ENCODE peak calls at places on chromosomes 1 and 21, in seven cellular contexts. H, G, W, P, T, J and N are unnamed samples.

GRCh38 chr1:41371630-41372599 is 10.7 kb downstream of the FOXO6 start:
- DNase-seq in W (peak; percentile 71), T (no peak), P (peak; percentile 86), J (peak; percentile 100), G (peak; percentile 23), H (no peak), N (peak; percentile 86)

GRCh38 chr1:38680801-38681510 is 178.6 kb downstream of the RRAGC start:
- DNase-seq in W (no peak), G (peak; percentile 3), P (no peak), J (no peak), H (no peak), T (no peak), N (no peak)

GRCh38 chr1:7471836-7472235 is 299.3 kb upstream of the VAMP3 start:
- DNase-seq in H (no peak), T (no peak), W (no peak), J (no peak), P (peak; percentile 75), G (peak; percentile 95), N (peak; percentile 93)

GRCh38 chr1:233256191-233256590 is 39.3 kb downstream of the PCNX2 start:
- DNase-seq in W (no peak), H (no peak), P (no peak), G (peak; percentile 12), T (no peak), J (no peak), N (no peak)

GRCh38 chr1:55402117-55402516 is 187.0 kb upstream of the USP24 start:
- DNase-seq in H (no peak), P (no peak), J (no peak), T (no peak), W (no peak), G (peak; percentile 91), N (peak; percentile 86)

GRCh38 chr1:186212574-186213224 is 162.4 kb downstream of the TPR start:
- DNase-seq in H (no peak), J (peak; percentile 75), P (peak; percentile 54), G (peak; percentile 92), T (no peak), W (no peak), N (peak; percentile 66)

GRCh38 chr1:48916121-48917069 is 139.7 kb upstream of the BEND5 start:
- DNase-seq in P (peak; percentile 45), G (peak; percentile 47), T (no peak), H (no peak), J (peak; percentile 30), W (no peak), N (no peak)

GRCh38 chr21:35428927-35429326 is 379.8 kb upstream of the RUNX1 start:
- DNase-seq in W (no peak), T (no peak), G (peak; percentile 14), J (no peak), H (no peak), P (no peak), N (no peak)

GRCh38 chr1:117686907-117687306 is 81.1 kb downstream of the TENT5C start:
- DNase-seq in P (no peak), G (peak; percentile 92), T (no peak), J (no peak), H (no peak), W (peak; percentile 62), N (no peak)

GRCh38 chr1:11316701-11317100 is 43.7 kb downstream of the UBIAD1 start:
- DNase-seq in J (no peak), W (no peak), P (no peak), T (no peak), G (no peak), H (no peak), N (peak; percentile 93)

GRCh38 chr1:10424034-10424433 is 6.2 kb upstream of the CENPS start:
- DNase-seq in W (peak; percentile 73), G (peak; percentile 64), T (no peak), J (no peak), H (no peak), P (no peak), N (peak; percentile 81)

GRCh38 chr1:2208309-2209239 is 14.0 kb upstream of the FAAP20 start:
- DNase-seq in P (no peak), W (peak; percentile 50), H (no peak), J (no peak), G (peak; percentile 98), T (no peak), N (peak; percentile 99)

GRCh38 chr1:204089044-204089751 is 16.3 kb downstream of the SOX13 start:
- DNase-seq in T (no peak), J (no peak), H (no peak), G (peak; percentile 87), P (no peak), W (peak; percentile 76), N (peak; percentile 86)

GRCh38 chr1:57321776-57322175 is 102.1 kb downstream of the DAB1 start:
- DNase-seq in G (no peak), T (no peak), W (no peak), J (no peak), P (no peak), H (no peak), N (no peak)

GRCh38 chr1:101618900-101619299 is 377.8 kb downstream of the OLFM3 start:
- DNase-seq in W (no peak), T (no peak), H (no peak), P (no peak), J (no peak), G (no peak), N (no peak)

GRCh38 chr1:32470991-32471694 is 6.3 kb downstream of the ZBTB8B start:
- DNase-seq in W (no peak), G (no peak), P (no peak), H (no peak), J (no peak), T (peak; percentile 13), N (no peak)

GRCh38 chr1:165444897-165445370 is at the start of gene RXRG:
- DNase-seq in J (peak; percentile 81), G (peak; percentile 0), W (peak; percentile 33), P (peak; percentile 65), T (no peak), H (no peak), N (peak; percentile 9)

GRCh38 chr1:174572771-174573170 is 125.0 kb downstream of the GPR52 start:
- DNase-seq in W (no peak), H (no peak), G (no peak), T (no peak), J (no peak), P (no peak), N (no peak)

GRCh38 chr1:25880518-25880917 is 5.0 kb upstream of the PAQR7 start:
- DNase-seq in J (no peak), P (no peak), H (no peak), G (no peak), T (no peak), W (peak; percentile 29), N (no peak)

GRCh38 chr1:160374701-160375443 is 8.0 kb downstream of the NHLH1 start:
- DNase-seq in P (no peak), W (no peak), G (no peak), T (no peak), H (no peak), J (no peak), N (no peak)

GRCh38 chr1:39574646-39575045 is 1.9 kb downstream of the PABPC4 start:
- DNase-seq in J (peak; percentile 96), P (no peak), G (peak; percentile 44), W (no peak), H (no peak), T (no peak), N (peak; percentile 84)

GRCh38 chr1:159056069-159056698 is 20.4 kb downstream of the AIM2 start:
- DNase-seq in H (no peak), T (no peak), P (no peak), W (no peak), G (no peak), J (no peak), N (no peak)

GRCh38 chr1:101131239-101131924 is 105.4 kb upstream of the S1PR1 start:
- DNase-seq in T (no peak), W (no peak), G (peak; percentile 26), P (no peak), J (no peak), H (no peak), N (no peak)

GRCh38 chr1:51612349-51612982 is 4.4 kb upstream of the OSBPL9 start:
- DNase-seq in T (no peak), H (no peak), G (peak; percentile 61), W (no peak), P (no peak), J (no peak), N (no peak)

GRCh38 chr1:31605908-31606427 is 11.5 kb upstream of the HCRTR1 start:
- DNase-seq in T (peak; percentile 78), P (no peak), W (no peak), G (peak; percentile 63), H (no peak), J (no peak), N (peak; percentile 93)

GRCh38 chr1:100793661-100794060 is 74.1 kb downstream of the VCAM1 start:
- DNase-seq in G (no peak), H (no peak), P (peak; percentile 23), J (no peak), T (no peak), W (no peak), N (no peak)

GRCh38 chr1:27299385-27300252 is 22.3 kb upstream of the TMEM222 start:
- DNase-seq in W (peak; percentile 82), H (no peak), G (peak; percentile 100), J (no peak), T (no peak), P (peak; percentile 19), N (peak; percentile 99)

GRCh38 chr1:53246261-53247134 is 8.2 kb upstream of the MAGOH start:
- DNase-seq in J (no peak), T (no peak), W (no peak), H (no peak), G (peak; percentile 96), P (no peak), N (peak; percentile 66)

GRCh38 chr1:1061682-1062363 is 12.3 kb downstream of the RNF223 start:
- DNase-seq in P (no peak), T (no peak), W (no peak), G (no peak), J (no peak), H (no peak), N (no peak)

GRCh38 chr1:61120998-61121397 is 38.6 kb downstream of the NFIA start:
- DNase-seq in H (no peak), P (no peak), T (no peak), J (no peak), W (no peak), G (no peak), N (no peak)

GRCh38 chr1:16720403-16721223 is 19.7 kb upstream of the RNU1-4 start:
- DNase-seq in T (no peak), G (no peak), J (no peak), P (no peak), W (peak; percentile 35), H (no peak), N (peak; percentile 86)

GRCh38 chr1:85198864-85199263 is 2.0 kb downstream of the SYDE2 start:
- DNase-seq in W (no peak), H (no peak), J (no peak), T (no peak), P (no peak), G (no peak), N (peak; percentile 22)

GRCh38 chr1:21837476-21837875 is 25.4 kb downstream of the LDLRAD2 start:
- DNase-seq in H (no peak), J (no peak), W (no peak), P (no peak), T (no peak), G (no peak), N (no peak)

GRCh38 chr1:204340137-204340536 is 19.6 kb downstream of the PLEKHA6 start:
- DNase-seq in T (no peak), W (no peak), P (peak; percentile 68), H (no peak), G (no peak), J (peak; percentile 54), N (no peak)

GRCh38 chr1:53638641-53639035 is 100.3 kb downstream of the GLIS1 start:
- DNase-seq in W (peak; percentile 18), T (no peak), H (no peak), P (no peak), J (no peak), G (no peak), N (peak; percentile 13)

GRCh38 chr1:117652421-117652820 is 46.6 kb downstream of the TENT5C start:
- DNase-seq in H (no peak), T (no peak), J (no peak), W (no peak), P (no peak), G (no peak), N (no peak)